ENCODE peak calls at places on chromosomes 7 and 10, in seven cellular contexts. W, D, O, T, V, H and E are unnamed samples.

GRCh38 chr10:104614245-104614831 is 26.8 kb upstream of the SORCS3 start:
- DNase-seq in T (no peak), H (peak), D (no peak), O (peak), W (no peak), V (peak), E (no peak)

GRCh38 chr7:77460057-77460486 is 43.9 kb upstream of the GSAP start:
- DNase-seq in O (no peak), D (no peak), W (no peak), V (peak), H (no peak), T (no peak), E (no peak)

GRCh38 chr7:76282344-76283253 is 19.9 kb upstream of the HSPB1 start:
- DNase-seq in H (peak), O (no peak), W (peak), D (no peak), T (no peak), V (peak), E (no peak)

GRCh38 chr10:117221156-117221711 is 19.7 kb upstream of the SLC18A2 start:
- DNase-seq in W (no peak), O (peak), D (no peak), H (peak), T (no peak), V (peak), E (no peak)

GRCh38 chr7:48337781-48338180 is 166.5 kb downstream of the ABCA13 start:
- DNase-seq in W (no peak), T (no peak), O (no peak), H (no peak), V (no peak), D (no peak), E (no peak)

GRCh38 chr7:142535123-142535779 is 214.0 kb upstream of the PRSS1 start:
- DNase-seq in D (peak), V (peak), H (peak), W (no peak), O (peak), T (peak), E (peak)

GRCh38 chr7:46654546-46655443 is 733.7 kb upstream of the IGFBP3 start:
- DNase-seq in H (no peak), T (no peak), O (peak), V (no peak), W (no peak), D (no peak), E (no peak)

GRCh38 chr7:1934017-1934416 is 263.9 kb downstream of the ELFN1 start:
- DNase-seq in V (no peak), T (no peak), O (no peak), D (no peak), H (no peak), W (no peak), E (no peak)

GRCh38 chr10:110775022-110775379 is 96.7 kb upstream of the PDCD4 start:
- DNase-seq in T (no peak), V (no peak), W (no peak), D (no peak), H (no peak), O (no peak), E (no peak)

GRCh38 chr7:35596061-35596460 is 98.9 kb downstream of the HERPUD2 start:
- DNase-seq in O (peak), D (no peak), T (no peak), W (no peak), V (no peak), H (no peak), E (no peak)

GRCh38 chr10:73625004-73625883 is 16.0 kb downstream of the MYOZ1 start:
- DNase-seq in H (peak), O (peak), D (peak), T (peak), W (no peak), V (peak), E (no peak)

GRCh38 chr7:124101173-124101768 is 68.4 kb upstream of the TMEM229A start:
- DNase-seq in H (peak), D (no peak), W (no peak), T (no peak), O (peak), V (peak), E (peak)

GRCh38 chr10:108363566-108363965 is 1199.1 kb upstream of the SORCS1 start:
- DNase-seq in W (no peak), D (no peak), T (no peak), V (no peak), O (no peak), H (no peak), E (no peak)

GRCh38 chr10:90930971-90931841 is 10.3 kb upstream of the ANKRD1 start:
- DNase-seq in V (peak), W (peak), H (peak), D (peak), T (no peak), O (peak), E (no peak)

GRCh38 chr7:151309306-151309705 is 32.3 kb upstream of the NUB1 start:
- DNase-seq in V (no peak), O (peak), W (no peak), D (no peak), T (no peak), H (no peak), E (no peak)

GRCh38 chr10:110504111-110504735 is 6.5 kb downstream of the DUSP5 start:
- DNase-seq in T (no peak), D (no peak), V (no peak), H (no peak), W (peak), O (peak), E (peak)

GRCh38 chr7:2404714-2405119 is 1.3 kb downstream of the CHST12 start:
- DNase-seq in O (no peak), V (no peak), T (no peak), W (no peak), H (no peak), D (no peak), E (no peak)

GRCh38 chr10:71536332-71536731 is 139.6 kb downstream of the CDH23 start:
- DNase-seq in H (no peak), O (no peak), V (no peak), D (no peak), T (no peak), W (no peak), E (no peak)

DNA sequence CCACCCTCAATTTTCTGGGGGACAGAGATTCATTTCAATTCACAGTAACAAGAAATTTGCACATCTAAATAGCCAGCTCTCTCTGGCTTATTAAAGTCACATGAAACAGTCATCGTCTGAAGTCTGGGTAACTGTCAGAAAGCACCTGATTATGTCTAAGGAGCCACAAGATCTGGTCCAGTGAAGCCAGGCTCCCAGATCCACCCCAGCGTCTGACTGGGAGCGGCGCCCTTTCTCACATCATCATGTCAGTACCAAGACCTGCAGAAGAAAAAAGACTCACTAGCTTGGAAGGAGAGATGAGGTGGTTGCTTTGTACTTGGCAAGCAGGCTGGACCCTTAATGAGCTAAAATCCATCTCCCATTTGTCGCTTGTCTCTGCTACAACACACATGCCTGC is 58.5 kb downstream of the VOPP1 start:
- DNase-seq in H (no peak), D (no peak), O (no peak), V (no peak), W (no peak), T (no peak), E (no peak)
- H3K27ac ChIP-seq in H (no peak), D (no peak), O (no peak), V (peak), W (no peak), T (no peak), E (no peak)

GRCh38 chr10:128063736-128064614 is 62.2 kb downstream of the MKI67 start:
- DNase-seq in W (no peak), O (no peak), V (peak), T (no peak), D (no peak), H (peak), E (no peak)

GRCh38 chr10:128065881-128066534 is 60.2 kb downstream of the MKI67 start:
- DNase-seq in V (no peak), T (no peak), D (no peak), H (no peak), O (no peak), W (no peak), E (no peak)

GRCh38 chr10:128066954-128067382 is 59.3 kb downstream of the MKI67 start:
- DNase-seq in V (no peak), D (no peak), W (no peak), O (no peak), H (no peak), T (no peak), E (no peak)

GRCh38 chr10:128062837-128063563 is 63.2 kb downstream of the MKI67 start:
- DNase-seq in O (no peak), T (no peak), W (no peak), V (no peak), D (no peak), H (no peak), E (peak)

DNA sequence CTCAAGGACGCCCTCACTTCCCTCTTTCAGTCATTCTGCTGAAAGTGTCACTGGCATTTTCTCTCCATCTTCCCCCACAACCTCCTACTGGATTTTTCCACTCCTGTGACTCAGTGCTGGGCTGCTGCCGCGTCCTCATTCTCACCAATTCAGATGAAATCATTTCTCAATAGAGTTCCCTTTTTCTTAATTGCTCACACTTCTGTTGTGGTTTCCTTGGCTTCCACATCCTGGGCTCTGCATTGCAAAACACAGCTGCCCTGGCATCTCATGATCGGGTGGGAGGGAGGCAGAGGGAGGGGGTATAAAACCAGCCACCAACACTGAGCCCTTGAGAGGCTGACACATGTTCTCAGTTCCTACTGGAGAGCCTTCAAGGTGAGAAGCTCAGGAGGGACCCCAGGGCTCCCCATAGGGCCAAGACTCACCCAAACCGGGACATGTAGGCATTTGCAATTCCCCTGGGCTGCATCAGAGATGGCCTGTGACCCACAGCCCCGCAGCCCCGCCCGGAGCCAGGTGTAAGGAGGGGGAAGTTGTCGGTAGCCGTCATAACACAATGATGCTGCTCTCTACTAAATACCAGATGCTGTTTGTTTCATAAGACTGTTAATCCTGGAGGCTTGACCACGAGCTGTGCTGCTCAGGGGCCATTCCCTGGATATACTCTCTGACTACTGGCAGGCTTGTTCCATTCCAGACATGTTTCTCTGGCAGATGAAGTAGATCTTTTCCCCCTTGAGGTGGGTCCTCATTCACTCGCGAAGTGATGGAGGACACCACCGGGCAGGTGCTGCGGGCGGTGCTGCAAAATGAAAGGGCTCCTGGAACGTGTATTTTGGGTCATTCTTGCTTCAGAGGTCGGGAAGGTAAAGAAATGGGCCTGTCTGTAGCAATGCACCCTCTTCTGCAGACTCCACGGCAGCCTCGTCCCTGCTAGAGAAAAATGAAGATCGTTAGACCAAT is 61.3 kb downstream of the MKI67 start:
- DNase-seq in V (no peak), W (peak), O (peak), H (no peak), D (peak), T (peak), E (peak)
- H3K4me3 ChIP-seq in V (no peak), W (no peak), O (no peak), H (no peak), D (no peak), T (no peak), E (peak)

GRCh38 chr7:158758563-158759244 is 54.1 kb upstream of the NCAPG2 start:
- DNase-seq in D (no peak), H (no peak), W (no peak), O (no peak), T (no peak), V (no peak), E (no peak)
- H3K27ac ChIP-seq in D (no peak), H (no peak), W (no peak), O (no peak), T (no peak), V (no peak), E (no peak)

GRCh38 chr7:116227678-116228239 is 17.4 kb downstream of the TES start:
- DNase-seq in V (no peak), T (no peak), H (no peak), W (no peak), O (peak), D (no peak), E (no peak)
- H3K4me3 ChIP-seq in V (no peak), T (no peak), H (no peak), W (no peak), O (no peak), D (no peak), E (no peak)

GRCh38 chr10:29771376-29771775 is 136.6 kb upstream of the SVIL start:
- DNase-seq in O (no peak), H (no peak), D (no peak), V (no peak), T (no peak), W (no peak), E (no peak)

GRCh38 chr10:29765330-29765729 is 130.6 kb upstream of the SVIL start:
- DNase-seq in D (no peak), W (no peak), O (no peak), H (no peak), V (no peak), T (no peak), E (no peak)

GRCh38 chr10:29766753-29767152 is 132.0 kb upstream of the SVIL start:
- DNase-seq in H (no peak), T (no peak), W (no peak), D (no peak), V (no peak), O (no peak), E (no peak)

GRCh38 chr10:29772403-29772802 is 137.6 kb upstream of the SVIL start:
- DNase-seq in V (no peak), O (no peak), D (no peak), T (no peak), W (no peak), H (no peak), E (no peak)

GRCh38 chr10:29767958-29768357 is 133.2 kb upstream of the SVIL start:
- DNase-seq in V (no peak), O (no peak), W (no peak), H (no peak), T (no peak), D (no peak), E (no peak)
- H3K27ac ChIP-seq in V (no peak), O (no peak), W (no peak), H (no peak), T (no peak), D (no peak), E (no peak)

GRCh38 chr7:114085592-114086490 is 167.0 kb upstream of the PPP1R3A start:
- DNase-seq in V (peak), D (peak), H (peak), T (no peak), O (peak), W (peak), E (no peak)

GRCh38 chr7:114086491-114086905 is 167.7 kb upstream of the PPP1R3A start:
- DNase-seq in W (peak), V (peak), O (no peak), H (no peak), D (peak), T (no peak), E (no peak)

GRCh38 chr7:114088541-114088940 is 169.7 kb upstream of the PPP1R3A start:
- DNase-seq in D (no peak), O (no peak), V (no peak), T (no peak), W (no peak), H (no peak), E (no peak)

GRCh38 chr7:114087674-114088539 is 169.1 kb upstream of the PPP1R3A start:
- DNase-seq in O (no peak), T (no peak), D (no peak), H (peak), V (peak), W (no peak), E (no peak)

GRCh38 chr7:114086906-114087651 is 168.3 kb upstream of the PPP1R3A start:
- DNase-seq in T (no peak), W (peak), D (no peak), V (peak), O (peak), H (peak), E (no peak)
- H3K4me3 ChIP-seq in T (peak), W (peak), D (peak), V (peak), O (peak), H (peak), E (no peak)

DNA sequence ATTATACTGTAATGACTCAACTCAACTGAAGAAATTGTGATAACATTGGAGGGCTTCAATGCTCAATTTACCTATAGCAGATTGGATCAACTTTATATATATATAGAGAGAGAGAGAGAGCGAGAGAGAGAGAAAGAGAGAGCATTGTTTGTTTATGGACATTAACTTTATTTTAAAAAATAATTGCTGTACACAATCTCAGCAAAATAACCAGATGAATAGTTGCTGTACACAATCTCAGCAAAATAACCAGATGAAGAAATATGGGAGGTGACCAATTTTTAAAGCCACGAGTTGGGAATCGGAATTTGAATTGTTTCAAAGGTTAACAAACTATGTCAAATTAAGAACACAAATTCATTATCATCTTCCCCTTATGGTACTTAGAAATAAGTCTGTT is 319.9 kb downstream of the NXPH1 start:
- DNase-seq in H (no peak), T (no peak), D (no peak), V (no peak), O (no peak), W (no peak), E (no peak)
- H3K27ac ChIP-seq in H (no peak), T (no peak), D (no peak), V (no peak), O (no peak), W (no peak), E (no peak)

GRCh38 chr10:124955872-124956271 is 13.9 kb downstream of the ZRANB1 start:
- DNase-seq in D (no peak), W (no peak), O (no peak), H (no peak), T (no peak), V (no peak), E (no peak)
- H3K4me3 ChIP-seq in D (no peak), W (no peak), O (no peak), H (no peak), T (no peak), V (no peak), E (no peak)